ENCODE peak calls at places on chromosomes 13 and 19, in nine cellular contexts. Y, T, X, J, D, H, I, Z and M are unnamed samples.

GRCh38 chr13:114199961-114200672 is 21.1 kb downstream of the CFAP97D2 start:
- DNase-seq in D (no peak), T (no peak), H (no peak), J (no peak), Z (no peak), I (no peak), Y (no peak), X (no peak), M (no peak)

GRCh38 chr13:20553309-20553708 is 13.6 kb upstream of the IFT88 start:
- DNase-seq in D (no peak), Y (no peak), J (no peak), H (no peak), Z (no peak), I (no peak), T (peak; percentile 56), X (no peak), M (no peak)

GRCh38 chr19:14006766-14007562 is 844 bp upstream of the RFX1 start:
- DNase-seq in H (no peak), Z (peak; percentile 90), X (peak; percentile 91), D (no peak), I (peak; percentile 84), T (no peak), J (no peak), Y (no peak), M (no peak)

GRCh38 chr19:1901940-1902404 is 3.2 kb upstream of the ADAT3 start:
- DNase-seq in X (peak; percentile 66), H (no peak), I (no peak), J (no peak), D (no peak), Z (peak; percentile 41), Y (no peak), T (no peak), M (no peak)

GRCh38 chr19:12578641-12579040 is 27.4 kb upstream of the ZNF564 start:
- DNase-seq in D (no peak), T (no peak), Y (no peak), X (no peak), H (no peak), J (no peak), Z (no peak), I (no peak), M (no peak)

GRCh38 chr19:23527797-23528196 is 132.5 kb upstream of the ZNF91 start:
- DNase-seq in J (no peak), D (no peak), T (no peak), H (no peak), Z (no peak), I (no peak), Y (peak; percentile 17), X (no peak), M (no peak)

GRCh38 chr13:64057372-64058020 is 2641.8 kb upstream of the PCDH20 start:
- DNase-seq in X (no peak), J (no peak), H (no peak), Y (no peak), Z (no peak), D (no peak), I (no peak), T (no peak), M (no peak)

GRCh38 chr13:113052206-113052605 is 53.4 kb upstream of the F7 start:
- DNase-seq in I (no peak), X (peak; percentile 17), D (no peak), J (no peak), H (no peak), Z (no peak), Y (no peak), T (no peak), M (no peak)

GRCh38 chr13:46062190-46062589 is 9.6 kb upstream of the ZC3H13 start:
- DNase-seq in D (no peak), I (no peak), H (no peak), J (no peak), Z (no peak), Y (no peak), T (no peak), X (no peak), M (no peak)

GRCh38 chr13:50226515-50227147 is 211.4 kb downstream of the KCNRG start:
- DNase-seq in I (no peak), T (no peak), H (no peak), Y (no peak), J (no peak), X (no peak), Z (no peak), D (peak; percentile 22), M (no peak)

GRCh38 chr19:38679839-38680238 is 32.4 kb downstream of the ACTN4 start:
- DNase-seq in Z (no peak), T (no peak), J (peak; percentile 26), I (no peak), D (no peak), H (no peak), Y (no peak), X (no peak), M (no peak)

GRCh38 chr13:37381502-37381901 is 217.1 kb downstream of the POSTN start:
- DNase-seq in Y (no peak), J (no peak), I (no peak), H (no peak), T (no peak), D (no peak), Z (no peak), X (no peak), M (no peak)

GRCh38 chr13:74128171-74128767 is 5.9 kb downstream of the KLF12 start:
- DNase-seq in H (no peak), X (no peak), J (no peak), D (no peak), Z (no peak), I (no peak), Y (no peak), T (no peak), M (no peak)

GRCh38 chr19:56838930-56839664 is 1.4 kb downstream of the PEG3 start:
- DNase-seq in D (no peak), H (no peak), X (peak; percentile 98), Y (no peak), I (no peak), T (peak; percentile 96), J (no peak), Z (peak; percentile 98), M (no peak)

GRCh38 chr19:35349614-35350521 is 2.2 kb downstream of the FFAR1 start:
- DNase-seq in Z (no peak), X (no peak), Y (no peak), T (no peak), I (no peak), H (no peak), D (peak; percentile 36), J (no peak), M (no peak)

GRCh38 chr13:110759710-110760109 is 46.2 kb downstream of the ING1 start:
- DNase-seq in Y (no peak), I (no peak), Z (no peak), T (no peak), X (no peak), J (no peak), H (no peak), D (no peak), M (no peak)

GRCh38 chr19:48244289-48244688 is 11.4 kb downstream of the CARD8 start:
- DNase-seq in J (no peak), T (no peak), D (no peak), X (no peak), I (no peak), Z (no peak), Y (peak; percentile 52), H (no peak), M (no peak)

GRCh38 chr19:6720369-6721112 is at the start of gene C3:
- DNase-seq in J (peak; percentile 15), I (no peak), D (no peak), Z (peak; percentile 79), X (peak; percentile 80), T (no peak), Y (no peak), H (no peak), M (no peak)